ENCODE peak calls at places on chromosome 9, in four cellular contexts. I, H, N and W are unnamed samples.

GRCh38 chr9:92308893-92309292 is 15.4 kb upstream of the IARS1 start:
- DNase-seq in H (no peak), N (no peak), I (no peak), W (no peak)

GRCh38 chr9:127027694-127028093 is 94.7 kb downstream of the ANGPTL2 start:
- DNase-seq in H (no peak), N (no peak), I (no peak), W (no peak)

GRCh38 chr9:2209400-2209799 is 194.3 kb downstream of the SMARCA2 start:
- DNase-seq in N (peak), I (no peak), H (no peak), W (peak)

GRCh38 chr9:70490478-70490877 is 76.0 kb upstream of the KLF9 start:
- DNase-seq in N (no peak), I (no peak), H (no peak), W (no peak)

GRCh38 chr9:36818965-36819870 is 214.8 kb downstream of the PAX5 start:
- DNase-seq in H (no peak), N (no peak), I (no peak), W (no peak)

GRCh38 chr9:93305497-93306020 is 121.6 kb downstream of the WNK2 start:
- DNase-seq in N (no peak), H (no peak), I (peak), W (no peak)

GRCh38 chr9:120841930-120842684 is 615 bp downstream of the PSMD5 start:
- DNase-seq in H (peak), N (no peak), I (no peak), W (no peak)

GRCh38 chr9:98341157-98342102 is 86.0 kb upstream of the TBC1D2 start:
- DNase-seq in I (no peak), N (no peak), H (no peak), W (no peak)

GRCh38 chr9:114087721-114088120 is 9.6 kb upstream of the AMBP start:
- DNase-seq in H (no peak), I (no peak), N (no peak), W (no peak)

GRCh38 chr9:100437860-100438805 is 11.2 kb downstream of the MSANTD3 start:
- DNase-seq in N (peak), H (peak), I (peak), W (peak)

GRCh38 chr9:27165670-27166069 is 56.6 kb downstream of the TEK start:
- DNase-seq in I (no peak), N (no peak), H (no peak), W (no peak)

GRCh38 chr9:130467371-130467770 is 22.6 kb downstream of the ASS1 start:
- DNase-seq in N (no peak), H (no peak), I (no peak), W (no peak)

GRCh38 chr9:132548971-132549649 is 33.3 kb upstream of the BARHL1 start:
- DNase-seq in I (no peak), H (no peak), N (no peak), W (no peak)

GRCh38 chr9:129550199-129550839 is 70.6 kb downstream of the C9orf50 start:
- DNase-seq in H (no peak), N (no peak), I (peak), W (no peak)

GRCh38 chr9:108241384-108241783 is 614.4 kb downstream of the ACTL7B start:
- DNase-seq in I (no peak), N (no peak), H (no peak), W (no peak)

GRCh38 chr9:133759146-133759900 is 21.2 kb upstream of the SARDH start:
- DNase-seq in I (peak), H (no peak), N (no peak), W (no peak)

GRCh38 chr9:5263568-5264218 is 32.5 kb downstream of the INSL4 start:
- DNase-seq in N (no peak), I (no peak), H (no peak), W (no peak)

GRCh38 chr9:120742951-120743416 is 28.7 kb upstream of the MEGF9 start:
- DNase-seq in I (no peak), N (peak), H (no peak), W (no peak)

GRCh38 chr9:21589344-21590056 is 107.4 kb upstream of the IFNE start:
- DNase-seq in N (no peak), I (no peak), H (no peak), W (no peak)

GRCh38 chr9:135501261-135502167 is 1.0 kb downstream of the MRPS2 start:
- DNase-seq in N (peak), I (peak), H (no peak), W (no peak)

GRCh38 chr9:105881654-105882349 is 187.5 kb downstream of the TMEM38B start:
- DNase-seq in H (peak), N (no peak), I (no peak), W (no peak)

GRCh38 chr9:94817291-94818195 is 91.0 kb downstream of the AOPEP start:
- DNase-seq in H (no peak), I (no peak), N (no peak), W (no peak)

GRCh38 chr9:31210982-31211570 is 1173.4 kb upstream of the ACO1 start:
- DNase-seq in H (no peak), N (peak), I (no peak), W (no peak)